ENCODE peak calls at places on chromosomes 5 and 9, in five cellular contexts. C, N, X, O and B are unnamed samples.

GRCh38 chr5:88883059-88883565 is at the start of gene MEF2C:
- DNase-seq in X (no peak), C (peak), N (peak), O (no peak), B (no peak)

GRCh38 chr9:122468735-122469134 is 9.0 kb downstream of the OR1J1 start:
- DNase-seq in O (no peak), N (no peak), X (no peak), C (no peak), B (no peak)

GRCh38 chr5:59923465-59923864 is 29.9 kb upstream of the PDE4D start:
- DNase-seq in O (no peak), C (no peak), N (no peak), X (no peak), B (no peak)

GRCh38 chr5:124262443-124262842 is 484.0 kb downstream of the ZNF608 start:
- DNase-seq in C (no peak), X (no peak), N (no peak), O (no peak), B (no peak)

GRCh38 chr9:81633952-81634421 is 55.4 kb downstream of the TLE1 start:
- DNase-seq in C (no peak), X (no peak), O (peak), N (no peak), B (no peak)

GRCh38 chr5:66511491-66511890 is 84.7 kb upstream of the MAST4 start:
- DNase-seq in X (no peak), C (no peak), O (no peak), N (no peak), B (no peak)

GRCh38 chr5:38757451-38758245 is 88.2 kb upstream of the OSMR start:
- DNase-seq in N (no peak), X (no peak), O (no peak), C (no peak), B (no peak)

GRCh38 chr9:10793306-10793705 is 180.5 kb upstream of the PTPRD start:
- DNase-seq in X (no peak), O (no peak), C (no peak), N (no peak), B (no peak)

GRCh38 chr5:156481741-156482140 is 154.8 kb downstream of the SGCD start:
- DNase-seq in C (no peak), X (no peak), O (no peak), N (no peak), B (no peak)

GRCh38 chr5:119355244-119355635 is 579 bp upstream of the TNFAIP8 start:
- DNase-seq in N (no peak), X (no peak), O (peak), C (peak), B (peak)

GRCh38 chr5:91183743-91184142 is 199.4 kb downstream of the ARRDC3 start:
- DNase-seq in C (no peak), X (no peak), N (no peak), O (no peak), B (no peak)

DNA sequence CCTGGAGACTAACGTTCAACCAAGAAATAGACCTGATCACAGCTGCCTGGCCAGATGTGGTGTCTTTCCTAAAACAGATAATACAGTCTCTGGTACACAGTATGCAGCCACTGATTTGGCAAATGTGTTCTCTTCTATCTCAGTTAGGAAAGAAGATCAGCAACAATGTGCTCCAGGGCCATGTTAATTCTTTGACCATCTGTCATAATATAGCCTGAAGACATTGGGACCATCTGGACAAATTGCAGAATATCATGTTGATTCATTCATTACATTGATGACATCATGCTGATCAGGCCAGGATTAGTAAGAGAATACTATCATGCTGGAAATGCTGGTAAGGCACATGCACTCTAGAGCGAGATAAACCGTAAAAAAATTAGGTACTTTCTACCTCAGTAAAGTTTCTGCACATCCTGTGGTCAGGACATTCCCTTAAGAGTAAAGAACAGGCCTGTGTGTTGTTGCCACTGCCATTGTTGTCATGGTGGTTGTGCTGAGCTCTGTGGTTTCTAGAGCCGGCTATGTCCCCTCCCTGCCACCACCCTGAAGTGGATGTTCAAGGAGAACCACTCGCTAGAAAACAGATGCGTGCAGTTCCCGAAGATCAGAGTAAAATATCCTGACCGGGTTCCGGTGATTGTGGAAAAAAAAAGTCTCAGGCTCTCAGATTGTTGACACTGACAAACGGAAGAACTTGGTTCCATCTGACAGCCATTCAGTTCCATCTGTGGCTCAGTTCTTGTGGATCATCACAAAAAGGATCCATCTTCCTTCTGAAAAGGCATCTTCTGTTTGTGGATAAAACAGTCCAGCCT is 6.4 kb upstream of the JMY start:
- DNase-seq in C (no peak), O (no peak), N (no peak), X (peak), B (no peak)
- TF ChIP-seq YY1 in C (no peak), O (no peak), N (no peak), X (peak), B (no peak)

GRCh38 chr5:58582411-58583393 is at the start of gene RAB3C:
- DNase-seq in X (peak), N (peak), O (peak), C (peak), B (peak)

GRCh38 chr5:58579781-58580180 is 3.1 kb upstream of the RAB3C start:
- DNase-seq in N (no peak), C (no peak), X (no peak), O (no peak), B (no peak)

DNA sequence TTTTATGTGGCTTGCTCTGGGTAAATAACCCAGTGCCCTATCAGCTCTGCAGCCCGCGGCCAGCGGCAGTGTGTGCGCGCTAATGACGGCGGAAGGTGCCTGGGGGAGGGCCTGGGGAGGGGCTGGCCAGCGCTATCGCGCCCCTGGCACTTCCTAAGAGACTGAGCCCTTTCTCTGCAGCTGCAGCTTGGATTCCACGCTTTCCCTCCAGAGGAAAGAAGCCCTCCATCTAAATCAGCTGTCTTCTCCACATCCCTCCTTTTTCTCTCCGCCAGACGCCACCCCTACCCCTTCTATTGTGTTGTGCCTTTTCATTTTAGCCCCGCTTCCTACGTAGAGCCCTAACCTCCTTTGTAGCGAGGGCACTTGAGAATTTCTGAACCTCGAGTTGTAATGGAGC is 871 bp upstream of the RAB3C start:
- DNase-seq in X (no peak), O (no peak), C (peak), N (no peak), B (peak)
- H3K4me3 ChIP-seq in X (no peak), O (peak), C (peak), N (no peak), B (peak)

GRCh38 chr5:61313960-61314681 is 17.9 kb upstream of the ZSWIM6 start:
- DNase-seq in X (no peak), C (no peak), N (no peak), O (no peak), B (no peak)
- TF ChIP-seq ZNF274 in X (no peak), C (no peak), N (no peak), O (no peak), B (no peak)

DNA sequence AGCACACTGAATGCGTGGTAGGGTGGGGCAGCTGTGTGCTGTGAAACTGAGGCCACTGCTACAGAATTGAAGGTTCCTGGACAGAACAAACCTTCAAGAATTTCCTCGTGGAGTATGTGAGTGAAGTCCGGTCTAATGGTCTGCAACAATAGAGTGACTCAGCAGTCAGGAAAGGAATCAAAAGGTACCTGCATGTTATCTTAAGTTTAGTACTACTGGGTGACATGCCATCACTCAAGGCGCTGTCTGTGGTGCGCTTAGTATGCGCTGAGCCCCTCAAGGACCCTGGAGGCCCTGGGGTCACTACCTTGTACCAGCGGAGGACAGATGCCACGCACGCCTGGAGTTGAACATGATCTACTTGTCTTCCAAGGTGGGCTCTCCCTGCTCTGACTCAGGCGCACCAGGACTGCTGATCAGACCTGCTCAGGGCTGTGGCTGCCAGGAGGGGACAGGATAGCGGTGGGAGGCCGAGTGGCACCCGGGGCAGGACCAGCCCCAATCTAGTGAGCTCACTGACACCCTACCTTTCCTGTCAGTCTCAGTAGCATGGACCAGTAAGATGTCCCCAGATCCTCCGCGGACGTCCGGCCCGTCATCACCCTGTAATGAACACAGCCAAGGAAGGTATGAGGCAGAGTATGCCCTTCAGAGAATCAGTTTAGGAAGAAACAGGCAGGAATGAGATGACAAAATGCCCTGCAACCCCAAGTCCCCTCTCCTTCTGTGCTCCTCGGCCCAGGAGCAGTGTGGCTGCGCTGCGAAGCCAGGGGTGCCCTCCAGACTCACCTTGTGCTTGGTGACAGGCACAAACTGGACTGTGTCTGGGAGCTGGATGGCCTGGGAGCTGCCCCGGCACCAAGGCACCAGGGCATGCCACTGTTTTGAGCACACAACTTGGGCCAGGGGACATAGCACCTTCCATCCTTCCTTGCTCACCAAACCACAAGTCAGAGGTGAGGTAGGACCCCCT is 50.7 kb downstream of the PRRT1B start:
- DNase-seq in N (no peak), O (no peak), C (no peak), X (no peak), B (no peak)
- TF ChIP-seq YY1 in N (no peak), O (no peak), C (no peak), X (no peak), B (no peak)

DNA sequence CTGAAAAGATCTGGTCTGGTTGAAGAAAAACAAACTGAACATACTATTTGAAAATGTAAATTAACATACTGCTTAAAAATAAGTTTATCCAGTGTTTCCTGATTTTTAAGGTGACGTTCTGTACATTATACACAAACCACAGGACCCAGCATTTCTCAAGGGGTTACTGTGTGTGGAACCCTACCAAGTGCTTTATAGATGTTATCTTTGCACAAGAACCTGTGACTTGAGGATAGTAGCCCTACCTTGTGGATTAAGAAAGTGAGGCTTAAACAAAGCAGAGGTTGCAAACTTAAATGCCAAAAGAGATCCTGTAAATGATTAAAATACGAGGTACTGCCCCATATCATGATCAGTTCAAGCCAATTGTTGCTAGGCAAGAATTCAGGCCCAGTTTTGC is 4.7 kb downstream of the KLF9 start:
- DNase-seq in N (no peak), O (no peak), C (no peak), X (no peak), B (no peak)
- H3K4me3 ChIP-seq in N (no peak), O (no peak), C (no peak), X (no peak), B (no peak)

DNA sequence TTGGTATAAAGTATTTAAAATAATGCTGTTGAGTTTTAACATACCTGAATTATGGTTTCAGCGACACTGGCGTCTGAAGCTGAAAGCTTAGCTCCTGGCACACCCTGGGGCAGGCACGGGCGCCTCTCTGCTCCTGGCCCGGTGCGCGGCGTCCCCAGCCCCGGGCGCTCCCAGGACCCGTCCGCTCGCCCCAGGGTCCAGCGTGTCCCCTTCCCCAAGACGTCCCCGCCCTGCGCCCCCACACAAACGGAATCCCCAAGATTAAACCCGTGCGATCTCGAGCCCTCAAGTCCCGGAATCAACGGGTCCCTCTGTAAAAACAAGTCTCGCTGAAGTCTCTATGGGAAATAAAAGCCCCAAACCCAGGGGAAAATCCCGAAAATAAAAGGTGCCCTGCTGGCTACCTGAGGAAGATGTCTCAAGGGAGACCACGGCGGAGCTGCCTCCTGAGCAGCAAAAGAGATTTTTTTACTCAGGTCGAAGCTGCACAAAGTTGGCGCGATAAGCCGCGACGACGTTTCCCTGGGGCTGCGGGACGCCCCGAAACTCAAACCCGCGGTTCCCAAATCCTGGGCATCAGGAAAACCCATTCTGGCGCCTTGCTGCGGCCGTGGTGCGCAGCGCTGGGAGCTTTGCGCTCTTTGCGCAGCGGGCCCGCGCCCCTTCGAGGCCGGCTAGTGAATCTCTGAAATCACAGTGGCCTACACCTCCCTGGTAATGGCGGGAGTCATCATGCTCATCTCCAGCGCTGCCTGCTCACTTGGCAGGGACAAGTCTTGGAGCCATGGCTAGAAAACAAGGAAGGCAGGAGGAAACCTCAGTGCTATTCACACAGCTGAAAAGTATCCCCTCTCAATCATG is 6.3 kb upstream of the IFNA8 start:
- DNase-seq in O (no peak), C (peak), X (no peak), N (no peak), B (no peak)
- TF ChIP-seq ZNF274 in O (no peak), C (no peak), X (no peak), N (no peak), B (no peak)